ENCODE peak calls at places on chromosomes 5 and 9, in ten cellular contexts. H is amniotic stem cell; X is LoVo; R is non-pigmented ciliary epithelial cell; Y is tibial nerve; M is psoas muscle; Z is GDM1; A is activated T-helper 1 cell treated with anti-CD3 and anti-CD28 coated beads, Interleukin-2, amount 50 U/mL, for 16 hours; L is SW 1271; J is neural crest cell. S is an unnamed sample.

GRCh38 chr5:181138258-181138657 is 7.3 kb upstream of the OR2V1 start:
- DNase-seq in H (no peak), X (no peak), R (no peak), Y (no peak), M (no peak), Z (no peak), A (no peak), L (peak; percentile 13), J (no peak), S (no peak)

GRCh38 chr9:132694144-132694543 is 23.9 kb downstream of the GTF3C4 start:
- DNase-seq in H (no peak), X (no peak), R (no peak), Y (no peak), M (no peak), Z (peak; percentile 62), A (no peak), L (no peak), J (no peak), S (no peak)

GRCh38 chr5:129377504-129377903 is 82.6 kb upstream of the ADAMTS19 start:
- DNase-seq in H (no peak), X (peak; percentile 81), R (no peak), Y (no peak), M (no peak), Z (no peak), A (no peak), L (no peak), J (no peak), S (no peak)

GRCh38 chr9:136307215-136307750 is 3.4 kb upstream of the CCDC187 start:
- DNase-seq in H (no peak), X (no peak), R (no peak), Y (no peak), M (no peak), Z (no peak), A (no peak), L (no peak), J (no peak), S (no peak)

GRCh38 chr5:2155556-2155955 is 272.8 kb upstream of the IRX4 start:
- DNase-seq in H (no peak), X (no peak), R (no peak), Y (no peak), M (no peak), Z (no peak), A (no peak), L (no peak), J (no peak), S (no peak)

GRCh38 chr9:81890104-81890503 is 38.1 kb upstream of the SPATA31D4 start:
- DNase-seq in H (no peak), X (no peak), R (no peak), Y (no peak), M (no peak), Z (no peak), A (no peak), L (no peak), J (no peak), S (no peak)

GRCh38 chr5:144309265-144309664 is 138.6 kb downstream of the KCTD16 start:
- DNase-seq in H (no peak), X (no peak), R (no peak), Y (no peak), M (no peak), Z (no peak), A (no peak), L (no peak), J (no peak), S (no peak)

GRCh38 chr9:33155393-33155792 is 11.7 kb downstream of the B4GALT1 start:
- DNase-seq in H (no peak), X (no peak), R (no peak), Y (no peak), M (no peak), Z (no peak), A (no peak), L (no peak), J (no peak), S (no peak)

GRCh38 chr9:72586388-72587160 is 65.2 kb downstream of the TMC1 start:
- DNase-seq in H (no peak), X (peak; percentile 76), R (peak; percentile 57), Y (no peak), M (no peak), Z (no peak), A (no peak), L (peak; percentile 84), J (no peak), S (peak; percentile 51)

GRCh38 chr9:119004618-119004990 is 364.6 kb downstream of the BRINP1 start:
- DNase-seq in H (peak; percentile 73), X (no peak), R (peak; percentile 69), Y (peak; percentile 56), M (peak; percentile 27), Z (no peak), A (no peak), L (peak; percentile 8), J (no peak), S (peak; percentile 75)

GRCh38 chr9:95645579-95645978 is 128.8 kb upstream of the PTCH1 start:
- DNase-seq in H (no peak), X (no peak), R (no peak), Y (no peak), M (no peak), Z (no peak), A (no peak), L (no peak), J (no peak), S (no peak)

GRCh38 chr5:170280090-170280493 is 17.5 kb downstream of the LCP2 start:
- DNase-seq in H (no peak), X (no peak), R (no peak), Y (no peak), M (no peak), Z (no peak), A (no peak), L (no peak), J (no peak), S (no peak)

GRCh38 chr9:113998529-113999255 is 79.4 kb downstream of the AMBP start:
- DNase-seq in H (no peak), X (no peak), R (no peak), Y (no peak), M (no peak), Z (peak; percentile 23), A (no peak), L (no peak), J (no peak), S (no peak)

GRCh38 chr5:126477281-126477680 is 54.1 kb downstream of the GRAMD2B start:
- DNase-seq in H (no peak), X (no peak), R (no peak), Y (no peak), M (no peak), Z (no peak), A (no peak), L (no peak), J (no peak), S (no peak)

GRCh38 chr9:111399772-111400563 is 69.9 kb upstream of the OR2K2 start:
- DNase-seq in H (no peak), X (peak; percentile 32), R (no peak), Y (no peak), M (no peak), Z (peak; percentile 16), A (no peak), L (peak; percentile 20), J (no peak), S (no peak)

GRCh38 chr9:5263568-5264218 is 32.5 kb downstream of the INSL4 start:
- DNase-seq in H (no peak), X (peak; percentile 29), R (no peak), Y (no peak), M (no peak), Z (no peak), A (no peak), L (peak; percentile 1), J (no peak), S (no peak)

GRCh38 chr9:100437860-100438805 is 11.2 kb downstream of the MSANTD3 start:
- DNase-seq in H (peak; percentile 68), X (peak; percentile 77), R (peak; percentile 48), Y (peak; percentile 73), M (peak; percentile 53), Z (peak; percentile 10), A (peak; percentile 42), L (peak; percentile 80), J (peak; percentile 79), S (no peak)

GRCh38 chr5:140549237-140550144 is 2.0 kb downstream of the EIF4EBP3 start:
- DNase-seq in H (no peak), X (peak; percentile 67), R (no peak), Y (no peak), M (peak; percentile 58), Z (peak; percentile 20), A (no peak), L (no peak), J (no peak), S (peak; percentile 57)

GRCh38 chr5:161548472-161549094 is 2.1 kb upstream of the GABRB2 start:
- DNase-seq in H (no peak), X (no peak), R (no peak), Y (no peak), M (no peak), Z (no peak), A (no peak), L (no peak), J (peak; percentile 9), S (no peak)

GRCh38 chr5:172453206-172453985 is 929 bp downstream of the SH3PXD2B start:
- DNase-seq in H (no peak), X (no peak), R (peak; percentile 36), Y (no peak), M (no peak), Z (no peak), A (no peak), L (no peak), J (peak; percentile 59), S (no peak)

GRCh38 chr5:87825583-87825982 is 412.9 kb upstream of the CCNH start:
- DNase-seq in H (no peak), X (no peak), R (no peak), Y (no peak), M (no peak), Z (no peak), A (no peak), L (no peak), J (no peak), S (no peak)

GRCh38 chr9:110440161-110440560 is 102.5 kb upstream of the TXNDC8 start:
- DNase-seq in H (no peak), X (no peak), R (peak; percentile 51), Y (no peak), M (no peak), Z (no peak), A (no peak), L (no peak), J (no peak), S (peak; percentile 72)

GRCh38 chr5:167892352-167893115 is 398.9 kb upstream of the WWC1 start:
- DNase-seq in H (no peak), X (no peak), R (no peak), Y (no peak), M (no peak), Z (no peak), A (no peak), L (no peak), J (no peak), S (no peak)

GRCh38 chr5:77776606-77777206 is 567 bp upstream of the TBCA start:
- DNase-seq in H (no peak), X (peak; percentile 25), R (no peak), Y (no peak), M (no peak), Z (no peak), A (no peak), L (no peak), J (no peak), S (no peak)

GRCh38 chr9:2181794-2182193 is 166.6 kb downstream of the SMARCA2 start:
- DNase-seq in H (no peak), X (no peak), R (no peak), Y (no peak), M (peak; percentile 27), Z (no peak), A (no peak), L (no peak), J (peak; percentile 26), S (no peak)

GRCh38 chr5:153079396-153079795 is 411.1 kb upstream of the GRIA1 start:
- DNase-seq in H (no peak), X (no peak), R (no peak), Y (no peak), M (no peak), Z (no peak), A (no peak), L (no peak), J (no peak), S (no peak)

GRCh38 chr9:111736714-111737113 is 58.0 kb downstream of the SHOC1 start:
- DNase-seq in H (no peak), X (no peak), R (no peak), Y (no peak), M (no peak), Z (no peak), A (no peak), L (no peak), J (no peak), S (no peak)

GRCh38 chr5:37606632-37607248 is 227.6 kb downstream of the WDR70 start:
- DNase-seq in H (no peak), X (no peak), R (no peak), Y (no peak), M (no peak), Z (no peak), A (no peak), L (no peak), J (no peak), S (no peak)